ENCODE peak calls at places on chromosomes 12 and 14, in six cellular contexts. One of them, this sample, is unnamed.

GRCh38 chr14:31489680-31490079 is 1.8 kb upstream of the GPR33 start:
- DNase-seq in midbrain: no peak
- DNase-seq in lung: no peak
- DNase-seq in neural crest cell: no peak
- DNase-seq in AG20443: no peak
- DNase-seq in A549: no peak
- DNase-seq in this sample: no peak

GRCh38 chr12:1639538-1639937 is 10.5 kb downstream of the WNT5B start:
- DNase-seq in midbrain: no peak
- DNase-seq in lung: no peak
- DNase-seq in neural crest cell: no peak
- DNase-seq in AG20443: no peak
- DNase-seq in A549: no peak
- DNase-seq in this sample: no peak

GRCh38 chr14:26190644-26191043 is 407.2 kb downstream of the NOVA1 start:
- DNase-seq in midbrain: no peak
- DNase-seq in lung: no peak
- DNase-seq in neural crest cell: no peak
- DNase-seq in AG20443: no peak
- DNase-seq in A549: no peak
- DNase-seq in this sample: no peak

GRCh38 chr14:53865716-53866115 is 90.9 kb downstream of the BMP4 start:
- DNase-seq in midbrain: no peak
- DNase-seq in lung: no peak
- DNase-seq in neural crest cell: no peak
- DNase-seq in AG20443: no peak
- DNase-seq in A549: no peak
- DNase-seq in this sample: no peak

GRCh38 chr14:92058006-92058917 is 18.4 kb upstream of the TRIP11 start:
- DNase-seq in midbrain: peak
- DNase-seq in lung: no peak
- DNase-seq in neural crest cell: no peak
- DNase-seq in AG20443: no peak
- DNase-seq in A549: no peak
- DNase-seq in this sample: no peak

GRCh38 chr12:48986720-48987291 is 8.7 kb downstream of the WNT1 start:
- DNase-seq in midbrain: no peak
- DNase-seq in lung: no peak
- DNase-seq in neural crest cell: no peak
- DNase-seq in AG20443: no peak
- DNase-seq in A549: no peak
- DNase-seq in this sample: no peak

GRCh38 chr14:101875726-101876268 is 88.6 kb upstream of the DYNC1H1 start:
- DNase-seq in midbrain: no peak
- DNase-seq in lung: no peak
- DNase-seq in neural crest cell: no peak
- DNase-seq in AG20443: no peak
- DNase-seq in A549: no peak
- DNase-seq in this sample: no peak

GRCh38 chr12:63440063-63440462 is 228.2 kb downstream of the DPY19L2 start:
- DNase-seq in midbrain: no peak
- DNase-seq in lung: no peak
- DNase-seq in neural crest cell: no peak
- DNase-seq in AG20443: no peak
- DNase-seq in A549: no peak
- DNase-seq in this sample: no peak

GRCh38 chr12:1419849-1420371 is 174.5 kb downstream of the FBXL14 start:
- DNase-seq in midbrain: no peak
- DNase-seq in lung: no peak
- DNase-seq in neural crest cell: no peak
- DNase-seq in AG20443: no peak
- DNase-seq in A549: no peak
- DNase-seq in this sample: no peak

GRCh38 chr12:52912711-52913423 is 8.0 kb upstream of the KRT8 start:
- DNase-seq in midbrain: no peak
- DNase-seq in lung: no peak
- DNase-seq in neural crest cell: no peak
- DNase-seq in AG20443: no peak
- DNase-seq in A549: no peak
- DNase-seq in this sample: no peak

GRCh38 chr14:103905861-103906456 is 22.3 kb upstream of the TDRD9 start:
- DNase-seq in midbrain: no peak
- DNase-seq in lung: no peak
- DNase-seq in neural crest cell: no peak
- DNase-seq in AG20443: no peak
- DNase-seq in A549: no peak
- DNase-seq in this sample: peak

GRCh38 chr12:113933201-113933786 is 32.8 kb downstream of the RBM19 start:
- DNase-seq in midbrain: peak
- DNase-seq in lung: no peak
- DNase-seq in neural crest cell: peak
- DNase-seq in AG20443: peak
- DNase-seq in A549: no peak
- DNase-seq in this sample: peak

GRCh38 chr14:77314043-77314442 is 6.6 kb downstream of the POMT2 start:
- DNase-seq in midbrain: peak
- DNase-seq in lung: no peak
- DNase-seq in neural crest cell: no peak
- DNase-seq in AG20443: peak
- DNase-seq in A549: no peak
- DNase-seq in this sample: no peak

GRCh38 chr14:75805646-75806045 is 144.6 kb downstream of the TTLL5 start:
- DNase-seq in midbrain: no peak
- DNase-seq in lung: no peak
- DNase-seq in neural crest cell: no peak
- DNase-seq in AG20443: no peak
- DNase-seq in A549: no peak
- DNase-seq in this sample: no peak

GRCh38 chr12:119334459-119335170 is at the start of gene CCDC60:
- DNase-seq in midbrain: no peak
- DNase-seq in lung: peak
- DNase-seq in neural crest cell: peak
- DNase-seq in AG20443: no peak
- DNase-seq in A549: no peak
- DNase-seq in this sample: peak

GRCh38 chr12:105227879-105228278 is 8.1 kb downstream of the APPL2 start:
- DNase-seq in midbrain: no peak
- DNase-seq in lung: no peak
- DNase-seq in neural crest cell: no peak
- DNase-seq in AG20443: no peak
- DNase-seq in A549: no peak
- DNase-seq in this sample: no peak

GRCh38 chr12:55687746-55688145 is 20.0 kb downstream of the ITGA7 start:
- DNase-seq in midbrain: no peak
- DNase-seq in lung: no peak
- DNase-seq in neural crest cell: no peak
- DNase-seq in AG20443: no peak
- DNase-seq in A549: no peak
- DNase-seq in this sample: no peak

GRCh38 chr12:67425394-67425793 is 156.2 kb downstream of the CAND1 start:
- DNase-seq in midbrain: no peak
- DNase-seq in lung: no peak
- DNase-seq in neural crest cell: no peak
- DNase-seq in AG20443: no peak
- DNase-seq in A549: no peak
- DNase-seq in this sample: no peak

GRCh38 chr14:63406341-63406740 is 87.6 kb upstream of the GPHB5 start:
- DNase-seq in midbrain: no peak
- DNase-seq in lung: no peak
- DNase-seq in neural crest cell: no peak
- DNase-seq in AG20443: no peak
- DNase-seq in A549: no peak
- DNase-seq in this sample: no peak

GRCh38 chr12:91272456-91273063 is 89.9 kb upstream of the DCN start:
- DNase-seq in midbrain: peak
- DNase-seq in lung: no peak
- DNase-seq in neural crest cell: no peak
- DNase-seq in AG20443: no peak
- DNase-seq in A549: no peak
- DNase-seq in this sample: no peak

GRCh38 chr12:117854339-117855012 is 114.3 kb downstream of the KSR2 start:
- DNase-seq in midbrain: no peak
- DNase-seq in lung: peak
- DNase-seq in neural crest cell: peak
- DNase-seq in AG20443: peak
- DNase-seq in A549: peak
- DNase-seq in this sample: peak

GRCh38 chr14:89374908-89375307 is 42.1 kb downstream of the FOXN3 start:
- DNase-seq in midbrain: no peak
- DNase-seq in lung: no peak
- DNase-seq in neural crest cell: no peak
- DNase-seq in AG20443: no peak
- DNase-seq in A549: no peak
- DNase-seq in this sample: no peak